ENCODE peak calls at places on chromosomes 13 and 19, in seven cellular contexts. One of them, this sample, is unnamed.

GRCh38 chr19:47663435-47663910 is 49.7 kb upstream of the EHD2 start:
- DNase-seq in H1: no peak
- DNase-seq in trophoblast cell: peak; percentile 54
- DNase-seq in mesendoderm: no peak
- DNase-seq in IMR-90: peak; percentile 96
- DNase-seq in H9: no peak
- DNase-seq in mesenchymal stem cell: peak; percentile 97
- DNase-seq in this sample: no peak

GRCh38 chr19:12156254-12157058 is at the start of gene ZNF625:
- DNase-seq in H9: peak; percentile 97
- DNase-seq in mesendoderm: peak; percentile 98
- DNase-seq in mesenchymal stem cell: peak; percentile 91
- DNase-seq in IMR-90: peak; percentile 87
- DNase-seq in H1: peak; percentile 95
- DNase-seq in trophoblast cell: peak; percentile 89
- DNase-seq in this sample: peak; percentile 86

GRCh38 chr19:3695986-3696659 is 4.1 kb downstream of the PIP5K1C start:
- DNase-seq in H9: no peak
- DNase-seq in IMR-90: no peak
- DNase-seq in mesendoderm: no peak
- DNase-seq in mesenchymal stem cell: no peak
- DNase-seq in trophoblast cell: no peak
- DNase-seq in H1: no peak
- DNase-seq in this sample: no peak

GRCh38 chr19:1935484-1936208 is 5.3 kb upstream of the CSNK1G2 start:
- DNase-seq in mesenchymal stem cell: peak; percentile 31
- DNase-seq in mesendoderm: peak; percentile 78
- DNase-seq in IMR-90: peak; percentile 28
- DNase-seq in H1: no peak
- DNase-seq in H9: no peak
- DNase-seq in trophoblast cell: no peak
- DNase-seq in this sample: no peak

GRCh38 chr13:112700291-112701060 is 10.6 kb downstream of the ATP11A start:
- DNase-seq in mesenchymal stem cell: no peak
- DNase-seq in IMR-90: no peak
- DNase-seq in H9: peak; percentile 22
- DNase-seq in H1: no peak
- DNase-seq in trophoblast cell: no peak
- DNase-seq in mesendoderm: no peak
- DNase-seq in this sample: no peak

GRCh38 chr13:84896128-84896527 is 903.1 kb downstream of the SLITRK6 start:
- DNase-seq in H9: no peak
- DNase-seq in trophoblast cell: peak; percentile 10
- DNase-seq in IMR-90: peak; percentile 61
- DNase-seq in mesenchymal stem cell: peak; percentile 67
- DNase-seq in H1: peak; percentile 53
- DNase-seq in mesendoderm: peak; percentile 63
- DNase-seq in this sample: peak; percentile 55

GRCh38 chr13:34748561-34748960 is 193.5 kb upstream of the NBEA start:
- DNase-seq in H1: no peak
- DNase-seq in mesendoderm: no peak
- DNase-seq in trophoblast cell: no peak
- DNase-seq in IMR-90: no peak
- DNase-seq in mesenchymal stem cell: peak; percentile 19
- DNase-seq in H9: no peak
- DNase-seq in this sample: no peak

GRCh38 chr13:112790735-112791641 is 101.2 kb downstream of the ATP11A start:
- DNase-seq in mesenchymal stem cell: no peak
- DNase-seq in mesendoderm: no peak
- DNase-seq in H1: peak; percentile 39
- DNase-seq in H9: no peak
- DNase-seq in trophoblast cell: peak; percentile 23
- DNase-seq in IMR-90: peak; percentile 64
- DNase-seq in this sample: no peak

GRCh38 chr19:42316223-42317211 is 3.4 kb downstream of the TMEM145 start:
- DNase-seq in mesenchymal stem cell: no peak
- DNase-seq in H1: no peak
- DNase-seq in H9: no peak
- DNase-seq in trophoblast cell: no peak
- DNase-seq in IMR-90: peak; percentile 21
- DNase-seq in mesendoderm: no peak
- DNase-seq in this sample: no peak

GRCh38 chr19:7655581-7655980 is 13.3 kb upstream of the RETN start:
- DNase-seq in trophoblast cell: no peak
- DNase-seq in H9: no peak
- DNase-seq in H1: no peak
- DNase-seq in IMR-90: no peak
- DNase-seq in mesenchymal stem cell: no peak
- DNase-seq in mesendoderm: no peak
- DNase-seq in this sample: no peak

GRCh38 chr13:94656766-94657165 is 55.1 kb downstream of the GPR180 start:
- DNase-seq in IMR-90: peak; percentile 99
- DNase-seq in mesendoderm: peak; percentile 74
- DNase-seq in trophoblast cell: peak; percentile 43
- DNase-seq in H1: no peak
- DNase-seq in mesenchymal stem cell: peak; percentile 98
- DNase-seq in H9: no peak
- DNase-seq in this sample: no peak

GRCh38 chr13:53159439-53159838 is 130.8 kb downstream of the OLFM4 start:
- DNase-seq in trophoblast cell: no peak
- DNase-seq in H1: no peak
- DNase-seq in IMR-90: no peak
- DNase-seq in H9: no peak
- DNase-seq in mesendoderm: peak; percentile 51
- DNase-seq in mesenchymal stem cell: no peak
- DNase-seq in this sample: no peak

GRCh38 chr19:2551864-2552185 is 75.9 kb downstream of the GADD45B start:
- DNase-seq in H9: no peak
- DNase-seq in mesendoderm: no peak
- DNase-seq in trophoblast cell: no peak
- DNase-seq in mesenchymal stem cell: no peak
- DNase-seq in IMR-90: no peak
- DNase-seq in H1: no peak
- DNase-seq in this sample: no peak

GRCh38 chr13:95457294-95457693 is 95.2 kb upstream of the CLDN10 start:
- DNase-seq in IMR-90: peak; percentile 10
- DNase-seq in mesendoderm: no peak
- DNase-seq in H1: no peak
- DNase-seq in H9: no peak
- DNase-seq in trophoblast cell: no peak
- DNase-seq in mesenchymal stem cell: peak; percentile 12
- DNase-seq in this sample: no peak

GRCh38 chr13:35648109-35648508 is 171.6 kb upstream of the MAB21L1 start:
- DNase-seq in H1: no peak
- DNase-seq in mesenchymal stem cell: no peak
- DNase-seq in mesendoderm: no peak
- DNase-seq in trophoblast cell: no peak
- DNase-seq in IMR-90: peak; percentile 42
- DNase-seq in H9: no peak
- DNase-seq in this sample: no peak

GRCh38 chr13:35744566-35745203 is 268.2 kb upstream of the MAB21L1 start:
- DNase-seq in IMR-90: peak; percentile 16
- DNase-seq in mesenchymal stem cell: no peak
- DNase-seq in H9: no peak
- DNase-seq in H1: peak; percentile 38
- DNase-seq in mesendoderm: peak; percentile 39
- DNase-seq in trophoblast cell: no peak
- DNase-seq in this sample: no peak

GRCh38 chr13:59445812-59446211 is 717.9 kb downstream of the DIAPH3 start:
- DNase-seq in mesendoderm: peak; percentile 41
- DNase-seq in H1: no peak
- DNase-seq in H9: no peak
- DNase-seq in mesenchymal stem cell: no peak
- DNase-seq in IMR-90: no peak
- DNase-seq in trophoblast cell: no peak
- DNase-seq in this sample: no peak

GRCh38 chr19:13162749-13163608 is 12.8 kb downstream of the IER2 start:
- DNase-seq in H1: peak; percentile 92
- DNase-seq in IMR-90: peak; percentile 97
- DNase-seq in mesenchymal stem cell: peak; percentile 97
- DNase-seq in mesendoderm: peak; percentile 99
- DNase-seq in trophoblast cell: peak; percentile 100
- DNase-seq in H9: peak; percentile 98
- DNase-seq in this sample: peak; percentile 93

GRCh38 chr19:35563207-35563829 is at the start of gene ATP4A:
- DNase-seq in H1: no peak
- DNase-seq in H9: no peak
- DNase-seq in trophoblast cell: no peak
- DNase-seq in IMR-90: no peak
- DNase-seq in mesendoderm: no peak
- DNase-seq in mesenchymal stem cell: no peak
- DNase-seq in this sample: no peak

DNA sequence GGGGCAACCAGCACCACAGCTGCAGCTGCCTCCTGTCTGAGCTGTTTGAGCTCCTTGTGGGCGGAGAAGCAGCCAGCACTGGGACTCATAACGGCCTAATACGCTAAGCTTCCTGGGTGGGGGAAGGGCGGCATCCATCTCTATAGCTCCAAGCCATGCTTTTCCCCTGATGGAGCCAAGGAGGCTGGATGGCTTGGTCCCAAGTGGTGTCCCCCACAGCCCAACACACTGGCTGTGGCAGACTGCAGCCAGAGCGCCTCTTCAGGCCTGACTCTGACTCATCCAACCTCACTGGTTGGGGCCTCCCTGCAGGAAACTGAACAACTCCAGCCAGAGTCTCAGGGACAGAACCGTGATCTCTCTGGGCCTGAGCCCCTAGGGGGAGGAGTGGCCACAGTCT is 537.3 kb downstream of the SUCLA2 start:
- DNase-seq in IMR-90: peak; percentile 69
- DNase-seq in trophoblast cell: no peak
- DNase-seq in H9: peak; percentile 53
- DNase-seq in H1: no peak
- DNase-seq in mesendoderm: peak; percentile 57
- DNase-seq in mesenchymal stem cell: peak; percentile 80
- DNase-seq in this sample: no peak
- H4K8ac ChIP-seq in IMR-90: no peak overlapping the region
- H4K8ac ChIP-seq in trophoblast cell: no peak overlapping the region
- H4K8ac ChIP-seq in H9: no peak overlapping the region
- H4K8ac ChIP-seq in H1: no peak overlapping the region
- H4K8ac ChIP-seq in mesendoderm: no peak overlapping the region
- H4K8ac ChIP-seq in mesenchymal stem cell: peak overlapping the region; percentile 59
- H4K8ac ChIP-seq in this sample: no peak overlapping the region

DNA sequence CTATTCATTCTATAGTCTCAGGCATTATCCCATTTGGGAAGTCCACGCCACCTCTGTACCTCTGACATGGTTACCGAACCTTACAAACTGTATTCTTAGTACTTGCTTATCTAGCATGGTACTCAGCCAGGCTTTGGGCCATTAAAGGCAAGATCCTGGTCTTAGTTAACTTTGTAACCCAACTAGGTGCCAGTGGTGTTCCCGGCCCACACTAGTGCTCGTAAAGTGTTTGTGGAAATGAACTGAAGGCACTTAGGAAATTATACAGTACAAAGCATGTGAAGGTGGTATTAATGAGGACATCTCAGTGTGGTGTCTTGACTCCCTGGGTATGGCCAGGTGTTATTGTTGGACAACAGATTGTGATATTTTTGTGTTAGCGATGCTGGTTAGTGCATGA is 87.8 kb upstream of the RNF113B start:
- DNase-seq in H9: no peak
- DNase-seq in mesendoderm: no peak
- DNase-seq in trophoblast cell: no peak
- DNase-seq in H1: no peak
- DNase-seq in mesenchymal stem cell: no peak
- DNase-seq in IMR-90: no peak
- DNase-seq in this sample: no peak
- H3K4ac ChIP-seq in H9: no peak overlapping the region
- H3K4ac ChIP-seq in mesendoderm: no peak overlapping the region
- H3K4ac ChIP-seq in trophoblast cell: no peak overlapping the region
- H3K4ac ChIP-seq in H1: no peak overlapping the region
- H3K4ac ChIP-seq in mesenchymal stem cell: no peak overlapping the region
- H3K4ac ChIP-seq in IMR-90: no peak overlapping the region
- H3K4ac ChIP-seq in this sample: no peak overlapping the region

GRCh38 chr13:20969182-20969581 is 66.6 kb upstream of the XPO4 start:
- DNase-seq in trophoblast cell: no peak
- DNase-seq in mesendoderm: no peak
- DNase-seq in H1: no peak
- DNase-seq in H9: no peak
- DNase-seq in IMR-90: peak; percentile 68
- DNase-seq in mesenchymal stem cell: peak; percentile 34
- DNase-seq in this sample: no peak

GRCh38 chr13:20964904-20965303 is 62.4 kb upstream of the XPO4 start:
- DNase-seq in trophoblast cell: peak; percentile 72
- DNase-seq in IMR-90: peak; percentile 58
- DNase-seq in mesenchymal stem cell: peak; percentile 18
- DNase-seq in H1: no peak
- DNase-seq in H9: no peak
- DNase-seq in mesendoderm: peak; percentile 32
- DNase-seq in this sample: no peak

GRCh38 chr13:20967340-20967739 is 64.8 kb upstream of the XPO4 start:
- DNase-seq in trophoblast cell: peak; percentile 37
- DNase-seq in mesenchymal stem cell: no peak
- DNase-seq in H9: no peak
- DNase-seq in mesendoderm: no peak
- DNase-seq in IMR-90: no peak
- DNase-seq in H1: no peak
- DNase-seq in this sample: no peak

GRCh38 chr13:20972731-20973130 is 70.2 kb upstream of the XPO4 start:
- DNase-seq in mesendoderm: no peak
- DNase-seq in mesenchymal stem cell: no peak
- DNase-seq in IMR-90: no peak
- DNase-seq in H1: no peak
- DNase-seq in H9: no peak
- DNase-seq in trophoblast cell: peak; percentile 85
- DNase-seq in this sample: no peak

DNA sequence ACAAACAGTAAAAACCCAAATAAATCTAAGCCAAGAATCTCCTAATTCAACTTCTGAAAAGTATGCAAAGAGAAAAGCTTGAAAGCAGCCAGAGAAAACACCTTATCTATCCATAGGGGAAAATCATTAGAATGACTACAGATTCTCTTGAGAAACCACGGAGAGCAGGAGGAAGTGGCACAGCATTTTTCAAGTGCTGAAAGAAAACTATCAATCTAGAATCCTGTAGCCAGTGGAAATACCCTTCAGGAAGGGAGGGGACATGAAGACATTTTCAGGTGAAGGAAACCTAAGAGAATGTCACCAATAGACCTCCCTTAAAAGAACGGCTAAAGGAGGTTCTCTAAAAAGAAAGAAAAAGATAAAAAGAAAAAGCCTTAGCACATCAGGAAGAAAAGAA is 66.2 kb upstream of the XPO4 start:
- DNase-seq in IMR-90: no peak
- DNase-seq in trophoblast cell: no peak
- DNase-seq in mesenchymal stem cell: no peak
- DNase-seq in mesendoderm: no peak
- DNase-seq in H1: no peak
- DNase-seq in H9: no peak
- DNase-seq in this sample: no peak
- H2BK120ac ChIP-seq in IMR-90: no peak overlapping the region
- H2BK120ac ChIP-seq in trophoblast cell: no peak overlapping the region
- H2BK120ac ChIP-seq in mesenchymal stem cell: no peak overlapping the region
- H2BK120ac ChIP-seq in mesendoderm: no peak overlapping the region
- H2BK120ac ChIP-seq in H1: no peak overlapping the region
- H2BK120ac ChIP-seq in H9: no peak overlapping the region
- H2BK120ac ChIP-seq in this sample: no peak overlapping the region

DNA sequence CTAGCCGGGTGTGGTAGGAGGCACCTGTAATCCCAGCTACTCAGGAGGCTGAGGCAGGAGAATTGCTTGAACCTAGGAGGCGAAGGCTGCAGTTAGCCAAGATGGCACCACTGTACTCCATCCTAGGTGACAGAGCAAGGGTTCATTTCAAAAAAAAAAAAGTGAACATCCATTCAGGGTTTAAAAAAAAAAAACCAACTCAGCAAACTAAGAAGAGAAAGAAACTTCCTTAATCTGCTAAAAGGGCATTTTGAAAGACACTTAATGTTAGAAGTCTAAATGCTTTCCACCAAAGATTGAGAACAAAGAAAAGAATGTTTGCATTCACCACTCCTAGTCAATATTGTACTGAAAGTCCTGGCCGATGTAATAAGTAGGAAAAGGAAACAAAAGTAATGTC is 7.1 kb upstream of the PSMC4 start:
- DNase-seq in IMR-90: no peak
- DNase-seq in H9: no peak
- DNase-seq in H1: no peak
- DNase-seq in mesenchymal stem cell: no peak
- DNase-seq in trophoblast cell: no peak
- DNase-seq in mesendoderm: no peak
- DNase-seq in this sample: no peak
- H4K8ac ChIP-seq in IMR-90: no peak overlapping the region
- H4K8ac ChIP-seq in H9: no peak overlapping the region
- H4K8ac ChIP-seq in H1: no peak overlapping the region
- H4K8ac ChIP-seq in mesenchymal stem cell: no peak overlapping the region
- H4K8ac ChIP-seq in trophoblast cell: no peak overlapping the region
- H4K8ac ChIP-seq in mesendoderm: no peak overlapping the region
- H4K8ac ChIP-seq in this sample: no peak overlapping the region